ENCODE peak calls at places on chromosomes 3 and 15, in nine cellular contexts. D is mucosa of descending colon, O is dorsolateral prefrontal cortex, T is choroid plexus epithelial cell, V is lower lobe of right lung, P is right lobe of liver, R is colonic mucosa, F is bronchial epithelial cell, Q is tibial artery. E is an unnamed sample.

GRCh38 chr15:48682949-48683651 is 37.6 kb upstream of the FBN1 start:
- DNase-seq in V (peak), D (no peak), F (peak), P (peak), T (peak), Q (peak), R (peak), O (no peak), E (peak)

GRCh38 chr3:177066068-177066467 is 131.2 kb downstream of the TBL1XR1 start:
- DNase-seq in O (no peak), Q (no peak), V (no peak), P (no peak), R (no peak), F (no peak), T (no peak), D (no peak), E (no peak)

GRCh38 chr3:178140491-178140890 is 395.7 kb upstream of the KCNMB2 start:
- DNase-seq in D (no peak), V (no peak), R (no peak), O (no peak), F (peak), T (peak), Q (no peak), P (no peak), E (no peak)

GRCh38 chr15:40878785-40879184 is 4.8 kb upstream of the RHOV start:
- DNase-seq in F (peak), V (no peak), R (peak), Q (no peak), T (peak), O (no peak), P (no peak), D (no peak), E (peak)

GRCh38 chr15:68819451-68820204 is 1.1 kb downstream of the ANP32A start:
- DNase-seq in F (no peak), V (peak), Q (peak), P (peak), D (peak), R (peak), T (peak), O (no peak), E (peak)

GRCh38 chr3:108407858-108408257 is 102.5 kb downstream of the MYH15 start:
- DNase-seq in O (no peak), F (no peak), V (no peak), P (no peak), T (no peak), Q (no peak), D (no peak), R (no peak), E (no peak)

GRCh38 chr15:100005013-100005412 is 271.8 kb upstream of the LYSMD4 start:
- DNase-seq in T (no peak), F (no peak), R (no peak), D (no peak), V (no peak), O (no peak), Q (no peak), P (no peak), E (no peak)

GRCh38 chr3:141275973-141276372 is 44.3 kb downstream of the PXYLP1 start:
- DNase-seq in F (peak), V (no peak), P (no peak), O (no peak), Q (no peak), R (no peak), T (peak), D (no peak), E (peak)

GRCh38 chr15:77042955-77043920 is 27.7 kb downstream of the TSPAN3 start:
- DNase-seq in O (no peak), F (no peak), D (no peak), T (no peak), P (no peak), V (no peak), R (peak), Q (no peak), E (no peak)

DNA sequence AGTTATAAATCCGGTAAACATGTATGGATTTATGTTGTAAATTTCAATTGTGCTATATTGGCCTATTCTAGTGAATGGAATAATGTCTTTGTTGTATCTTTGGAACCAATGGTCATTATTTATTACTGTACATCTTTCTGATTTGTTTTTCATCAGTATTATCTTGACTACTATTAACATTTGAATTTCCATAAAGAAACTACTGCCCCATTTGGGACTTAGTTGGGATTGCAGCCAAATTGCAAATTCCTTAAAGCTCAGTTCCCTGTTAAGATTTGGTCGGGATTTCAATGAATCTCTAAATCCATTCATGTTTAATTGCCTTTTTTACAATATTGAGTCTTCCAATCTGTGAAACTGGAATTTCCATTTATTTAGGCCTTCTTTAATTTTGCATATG is 822.4 kb upstream of the CADM2 start:
- DNase-seq in D (no peak), O (no peak), V (no peak), F (peak), P (no peak), Q (no peak), T (peak), R (no peak), E (peak)
- TF ChIP-seq CTCF in D (no peak), O (no peak), V (no peak), F (no peak), P (no peak), Q (no peak), T (no peak), R (no peak), E (peak)

GRCh38 chr15:96324900-96325299 is 5.6 kb upstream of the NR2F2 start:
- DNase-seq in R (no peak), O (no peak), T (peak), D (no peak), Q (no peak), P (no peak), F (no peak), V (no peak), E (peak)
- H3K4me3 ChIP-seq in R (no peak), O (no peak), T (peak), D (no peak), Q (peak), P (no peak), F (no peak), V (peak), E (peak)

GRCh38 chr3:86921981-86922680 is 68.8 kb downstream of the VGLL3 start:
- DNase-seq in T (peak), F (peak), P (no peak), V (no peak), D (no peak), Q (no peak), O (no peak), R (no peak), E (peak)

GRCh38 chr3:86929046-86929445 is 61.9 kb downstream of the VGLL3 start:
- DNase-seq in O (no peak), P (no peak), F (no peak), T (peak), V (no peak), D (no peak), R (no peak), Q (no peak), E (peak)

DNA sequence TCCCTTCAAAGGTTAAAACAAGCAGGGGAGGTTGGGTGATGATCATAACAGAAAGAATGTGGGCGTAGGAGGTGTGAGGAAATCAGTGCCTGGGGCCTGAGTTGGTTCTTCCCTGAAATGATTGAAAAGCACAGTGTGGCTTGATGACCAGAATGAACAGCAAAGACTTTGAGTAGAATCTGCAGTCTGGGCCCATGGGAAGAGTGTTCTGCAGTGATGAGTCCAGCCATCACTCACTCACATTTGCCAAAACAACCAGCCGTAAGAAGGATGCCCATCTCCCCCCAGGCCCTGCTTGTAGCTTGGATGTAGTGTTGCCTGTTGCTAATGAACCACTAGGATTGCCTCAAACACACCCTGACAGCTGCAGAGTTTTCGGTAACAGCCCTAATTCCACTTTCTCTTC is 67.9 kb downstream of the VGLL3 start:
- DNase-seq in Q (no peak), O (no peak), D (no peak), T (peak), P (no peak), F (peak), R (no peak), V (no peak), E (peak)
- TF ChIP-seq CTCF in Q (no peak), O (no peak), D (no peak), T (no peak), P (no peak), F (no peak), R (no peak), V (no peak), E (peak)

GRCh38 chr3:71453822-71454512 is 129.6 kb downstream of the FOXP1 start:
- DNase-seq in O (no peak), V (no peak), R (peak), Q (no peak), P (no peak), D (no peak), T (no peak), F (peak), E (peak)
- H3K4me3 ChIP-seq in O (no peak), V (no peak), R (no peak), Q (no peak), P (no peak), D (no peak), T (no peak), F (no peak), E (no peak)

GRCh38 chr3:195160257-195160898 is 110.6 kb downstream of the XXYLT1 start:
- DNase-seq in T (no peak), O (no peak), Q (no peak), P (peak), D (no peak), R (no peak), V (no peak), F (no peak), E (peak)
- TF ChIP-seq CTCF in T (no peak), O (no peak), Q (no peak), P (no peak), D (no peak), R (no peak), V (no peak), F (no peak), E (no peak)

GRCh38 chr15:74214324-74215021 is 11.9 kb upstream of the STRA6 start:
- DNase-seq in F (no peak), O (no peak), Q (no peak), T (no peak), P (no peak), D (no peak), R (no peak), V (no peak), E (no peak)

GRCh38 chr15:74216949-74217348 is 14.4 kb upstream of the STRA6 start:
- DNase-seq in V (no peak), O (no peak), Q (no peak), D (no peak), P (no peak), T (no peak), R (no peak), F (no peak), E (no peak)

GRCh38 chr15:74218172-74218885 is 15.7 kb upstream of the STRA6 start:
- DNase-seq in D (no peak), P (no peak), Q (no peak), R (no peak), F (no peak), O (no peak), T (no peak), V (no peak), E (no peak)

GRCh38 chr15:74213858-74214284 is 11.3 kb upstream of the STRA6 start:
- DNase-seq in Q (no peak), P (no peak), O (no peak), T (no peak), F (no peak), D (no peak), V (no peak), R (no peak), E (no peak)

DNA sequence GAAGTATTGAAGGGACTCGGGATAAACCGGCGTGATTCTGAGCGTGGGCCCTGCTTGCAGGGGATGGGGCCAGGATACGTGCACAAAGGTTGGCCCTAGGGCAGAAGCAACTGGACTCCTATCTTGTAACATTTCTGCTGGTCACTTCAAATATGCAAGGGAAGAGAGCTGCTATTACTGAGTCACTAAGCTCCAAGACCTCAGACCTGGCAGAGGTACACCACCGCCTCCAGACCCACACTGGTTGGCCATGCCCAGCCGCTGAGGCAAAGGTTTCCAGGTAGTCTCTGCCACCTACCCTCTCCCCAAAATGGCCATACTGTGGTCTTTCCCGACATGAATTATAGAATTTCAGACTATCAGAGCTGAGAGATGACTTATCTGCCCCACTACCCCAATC is 13.4 kb upstream of the STRA6 start:
- DNase-seq in P (no peak), V (no peak), D (no peak), R (no peak), Q (no peak), F (no peak), T (no peak), O (no peak), E (no peak)
- H3K4me3 ChIP-seq in P (no peak), V (no peak), D (no peak), R (no peak), Q (no peak), F (no peak), T (no peak), O (no peak), E (no peak)

GRCh38 chr3:181868576-181868975 is 156.9 kb downstream of the SOX2 start:
- DNase-seq in F (no peak), O (no peak), R (no peak), V (no peak), Q (no peak), D (no peak), T (no peak), P (no peak), E (no peak)
- TF ChIP-seq CTCF in F (no peak), O (no peak), R (no peak), V (no peak), Q (no peak), D (no peak), T (no peak), P (no peak), E (no peak)